ENCODE peak calls at places on chromosomes 16 and 17, in four cellular contexts. G, O, N and A are unnamed samples.

GRCh38 chr16:75244844-75245758 is 6.3 kb downstream of the BCAR1 start:
- DNase-seq in G (peak), O (peak), N (peak), A (peak)

GRCh38 chr17:29112780-29113295 is 67.4 kb downstream of the MYO18A start:
- DNase-seq in G (peak), O (no peak), N (no peak), A (no peak)

GRCh38 chr16:57807252-57807967 is 5.1 kb upstream of the KIFC3 start:
- DNase-seq in G (no peak), O (no peak), N (peak), A (no peak)

GRCh38 chr17:80696964-80697363 is 152.3 kb downstream of the RPTOR start:
- DNase-seq in G (no peak), O (no peak), N (no peak), A (no peak)

GRCh38 chr16:81586421-81586820 is 141.8 kb downstream of the CMIP start:
- DNase-seq in G (no peak), O (no peak), N (no peak), A (no peak)

GRCh38 chr17:58756246-58757161 is 850 bp downstream of the PPM1E start:
- DNase-seq in G (peak), O (no peak), N (no peak), A (no peak)

GRCh38 chr17:1573932-1574696 is 11.5 kb upstream of the PITPNA start:
- DNase-seq in G (peak), O (peak), N (peak), A (peak)

GRCh38 chr17:72338847-72339790 is 218.3 kb downstream of the SOX9 start:
- DNase-seq in G (peak), O (peak), N (peak), A (no peak)

GRCh38 chr17:48358203-48358602 is 71.8 kb downstream of the SKAP1 start:
- DNase-seq in G (no peak), O (no peak), N (no peak), A (no peak)

GRCh38 chr16:81399909-81400308 is 44.7 kb upstream of the CMIP start:
- DNase-seq in G (no peak), O (no peak), N (no peak), A (peak)

GRCh38 chr17:4559139-4559791 is 1.1 kb downstream of the GGT6 start:
- DNase-seq in G (no peak), O (no peak), N (peak), A (no peak)

GRCh38 chr17:49707246-49707607 is 537 bp downstream of the SLC35B1 start:
- DNase-seq in G (no peak), O (no peak), N (no peak), A (no peak)

GRCh38 chr16:35745821-35746248 is 2286.4 kb downstream of the TP53TG3F start:
- DNase-seq in G (no peak), O (no peak), N (no peak), A (no peak)

GRCh38 chr16:24534634-24535033 is 4.7 kb upstream of the RBBP6 start:
- DNase-seq in G (no peak), O (no peak), N (no peak), A (no peak)

GRCh38 chr17:2179615-2180295 is 123.8 kb downstream of the SMG6 start:
- DNase-seq in G (peak), O (peak), N (peak), A (peak)

GRCh38 chr16:69397821-69398521 is 12.2 kb upstream of the TERF2 start:
- DNase-seq in G (peak), O (no peak), N (no peak), A (no peak)

GRCh38 chr17:41116292-41116691 is 1.9 kb downstream of the KRTAP4-11 start:
- DNase-seq in G (no peak), O (no peak), N (no peak), A (no peak)

GRCh38 chr17:17959520-17960361 is 12.5 kb downstream of the TOM1L2 start:
- DNase-seq in G (peak), O (no peak), N (no peak), A (no peak)

GRCh38 chr17:55845385-55845784 is 94.5 kb downstream of the PCTP start:
- DNase-seq in G (peak), O (no peak), N (peak), A (peak)

GRCh38 chr17:4411201-4411600 is 22.5 kb upstream of the SPNS3 start:
- DNase-seq in G (no peak), O (no peak), N (no peak), A (no peak)

GRCh38 chr17:31487648-31488263 is 96.3 kb downstream of the RAB11FIP4 start:
- DNase-seq in G (peak), O (no peak), N (peak), A (peak)

GRCh38 chr16:58299757-58300349 is 5.0 kb upstream of the PRSS54 start:
- DNase-seq in G (peak), O (no peak), N (no peak), A (no peak)

GRCh38 chr17:5203178-5203907 is 11.7 kb upstream of the ZNF594 start:
- DNase-seq in G (no peak), O (no peak), N (no peak), A (no peak)

GRCh38 chr17:82876149-82876548 is 36.3 kb upstream of the ZNF750 start:
- DNase-seq in G (peak), O (no peak), N (no peak), A (no peak)

GRCh38 chr16:21097151-21097550 is 53.5 kb downstream of the DNAH3 start:
- DNase-seq in G (no peak), O (no peak), N (no peak), A (no peak)

GRCh38 chr17:3647769-3648540 is 11.4 kb downstream of the CTNS start:
- DNase-seq in G (peak), O (no peak), N (no peak), A (peak)

GRCh38 chr17:58109197-58109596 is 26.0 kb downstream of the DYNLL2 start:
- DNase-seq in G (peak), O (no peak), N (no peak), A (no peak)

GRCh38 chr17:80359422-80360110 is 55.4 kb upstream of the ENDOV start:
- DNase-seq in G (peak), O (no peak), N (no peak), A (no peak)

GRCh38 chr17:200604-200985 is 19.1 kb upstream of the DOC2B start:
- DNase-seq in G (no peak), O (no peak), N (no peak), A (no peak)

GRCh38 chr16:11621920-11622651 is 35.4 kb upstream of the LITAF start:
- DNase-seq in G (no peak), O (no peak), N (no peak), A (no peak)

GRCh38 chr17:6070280-6070894 is at the start of gene WSCD1:
- DNase-seq in G (no peak), O (no peak), N (peak), A (peak)

GRCh38 chr17:2075336-2076056 is 20.6 kb downstream of the HIC1 start:
- DNase-seq in G (peak), O (no peak), N (no peak), A (peak)

GRCh38 chr17:35214631-35215273 is 20.6 kb upstream of the SLC35G3 start:
- DNase-seq in G (no peak), O (no peak), N (no peak), A (no peak)

GRCh38 chr16:54375056-54375455 is 88.5 kb upstream of the IRX3 start:
- DNase-seq in G (no peak), O (no peak), N (no peak), A (no peak)

GRCh38 chr17:82835122-82835521 is 4.7 kb downstream of the ZNF750 start:
- DNase-seq in G (no peak), O (no peak), N (no peak), A (no peak)

GRCh38 chr17:40810505-40810904 is 10.7 kb upstream of the KRT28 start:
- DNase-seq in G (no peak), O (peak), N (no peak), A (no peak)

GRCh38 chr17:16872836-16873653 is 98.9 kb downstream of the TNFRSF13B start:
- DNase-seq in G (peak), O (no peak), N (peak), A (peak)

GRCh38 chr17:41340934-41341861 is 9.4 kb downstream of the KRT33A start:
- DNase-seq in G (no peak), O (no peak), N (no peak), A (no peak)

DNA sequence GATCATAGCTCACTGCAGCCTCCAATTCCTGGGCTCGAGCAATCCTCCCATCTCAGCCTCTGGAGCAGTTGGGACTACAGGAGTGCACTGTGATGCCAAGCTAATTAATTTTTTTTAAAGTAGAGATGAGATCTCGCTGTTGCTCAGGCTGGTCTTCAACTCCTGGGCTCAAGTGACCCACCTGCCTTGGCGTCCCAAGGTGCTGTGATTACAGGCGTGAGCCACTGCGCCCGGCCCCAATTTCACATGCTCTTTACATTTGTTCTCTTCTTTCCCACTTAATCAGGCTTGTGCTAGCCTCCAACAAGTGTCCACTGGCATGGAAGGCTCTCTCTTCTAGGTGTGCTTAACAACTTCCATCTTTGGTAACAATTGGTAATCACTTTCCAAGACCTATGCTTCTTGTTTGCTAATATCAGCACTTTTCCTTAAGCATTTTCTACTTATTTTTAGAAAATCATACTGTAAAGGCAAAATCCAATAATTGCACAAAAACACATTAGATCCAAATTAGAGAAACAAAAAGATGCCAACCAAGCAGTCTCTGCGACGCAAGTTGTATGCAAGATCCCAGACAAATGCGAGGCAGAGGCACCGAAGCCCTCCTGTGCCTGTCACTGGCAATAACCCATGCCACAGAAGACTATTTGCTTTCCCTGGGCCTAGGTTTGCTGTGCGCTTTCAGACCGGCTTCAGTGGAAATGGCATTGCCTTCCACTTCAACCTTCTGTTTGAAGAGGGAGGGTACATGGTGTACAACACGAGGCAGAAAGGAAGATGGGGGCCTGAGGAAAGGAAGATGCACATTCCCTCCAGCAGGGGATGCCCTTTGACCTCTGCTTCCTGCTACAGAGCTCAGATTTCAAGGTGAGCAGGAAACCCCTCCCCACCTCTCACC is 52.6 kb downstream of the NOS2 start:
- DNase-seq in G (no peak), O (no peak), N (no peak), A (no peak)
- TF ChIP-seq CTCF in G (peak), O (peak), N (no peak), A (no peak)

DNA sequence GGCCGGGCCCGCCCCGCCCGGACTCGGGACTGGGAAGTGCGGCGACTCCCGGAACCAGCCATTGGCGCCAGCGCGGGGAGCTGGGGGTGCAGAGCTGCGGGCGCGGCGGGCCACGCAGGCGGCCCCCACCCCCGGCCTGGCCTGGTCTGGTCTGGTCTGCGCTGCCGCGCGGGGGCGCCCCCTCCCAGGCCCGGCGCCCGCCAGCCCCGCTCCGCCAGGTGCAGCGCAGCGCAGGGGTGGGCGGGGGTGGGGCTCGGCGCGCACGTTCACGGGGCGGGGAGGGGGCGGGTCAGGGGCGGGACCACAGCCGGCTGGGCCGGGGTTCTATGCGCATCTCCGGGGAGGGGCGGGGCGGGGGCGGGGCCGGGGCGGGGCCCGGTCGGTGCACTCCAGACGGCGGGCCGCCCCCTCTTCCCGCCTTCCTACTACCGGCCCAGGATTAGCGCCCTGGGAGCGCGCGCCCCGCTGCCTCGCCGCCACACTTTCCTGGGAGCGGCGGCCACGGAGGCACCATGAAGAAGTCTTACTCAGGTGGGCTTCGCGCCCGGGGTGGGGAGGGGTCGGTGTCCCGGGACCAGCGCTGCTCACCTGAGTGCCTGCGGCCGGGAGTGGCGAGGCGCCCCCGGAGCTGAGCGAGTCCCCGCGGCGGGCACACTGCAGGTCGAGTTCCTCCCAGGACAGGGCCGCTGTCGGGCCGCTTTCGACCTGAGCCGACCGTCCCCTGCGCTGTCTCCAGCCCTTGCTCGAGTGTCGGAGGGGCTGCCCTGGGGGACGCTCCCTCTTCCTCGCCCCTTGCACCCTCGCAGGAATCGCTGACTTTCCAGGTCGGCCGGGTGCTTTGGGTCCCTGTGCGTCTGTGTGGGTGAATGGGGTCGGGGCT is 140.5 kb downstream of the SEC14L1 start:
- DNase-seq in G (peak), O (no peak), N (peak), A (peak)
- TF ChIP-seq CTCF in G (no peak), O (no peak), N (no peak), A (peak)

DNA sequence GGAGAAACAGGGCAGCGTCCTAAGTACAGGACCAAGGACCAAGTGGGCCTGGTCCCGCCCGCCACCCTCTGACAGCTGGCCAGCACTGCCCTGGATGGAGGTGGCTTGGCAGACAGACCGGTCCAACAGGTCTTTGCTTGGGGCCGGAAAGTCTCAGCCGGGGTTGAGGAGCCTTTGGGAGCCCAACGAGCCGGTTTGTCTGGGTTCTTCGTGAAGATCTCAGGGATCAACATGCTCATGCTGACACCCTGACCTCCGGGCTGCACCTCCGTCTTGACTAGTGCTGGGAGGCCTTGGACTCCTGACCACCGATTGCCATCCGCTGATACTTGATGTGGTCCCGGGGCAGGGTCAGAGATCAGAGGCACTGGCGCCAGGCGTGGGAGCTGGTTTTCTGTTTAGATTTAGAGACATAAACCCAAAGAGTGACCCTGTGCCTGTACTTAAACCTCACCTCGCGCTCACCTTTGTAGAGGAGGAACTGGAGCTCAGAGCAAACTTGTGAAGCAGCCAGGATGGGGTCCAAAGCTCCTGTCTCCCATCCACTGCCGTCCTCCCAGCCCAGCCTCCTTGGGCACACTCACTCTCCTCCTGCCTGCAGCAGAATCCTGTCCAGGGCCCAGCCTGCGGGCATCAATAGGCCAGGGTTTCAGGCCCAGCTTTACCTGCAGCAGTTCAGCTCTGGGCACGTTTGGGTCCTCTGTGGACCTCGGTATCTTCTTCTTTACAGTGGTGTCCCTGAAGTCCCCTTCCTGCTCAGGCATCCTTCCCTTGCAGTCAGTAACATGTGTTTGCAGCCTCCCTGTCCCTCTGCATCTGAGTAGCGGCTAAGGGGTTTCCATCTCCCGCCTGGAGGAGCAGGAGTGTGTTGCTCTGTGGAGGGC is 92.0 kb upstream of the GSE1 start:
- DNase-seq in G (no peak), O (no peak), N (peak), A (no peak)
- TF ChIP-seq CTCF in G (no peak), O (no peak), N (no peak), A (no peak)

GRCh38 chr17:64345691-64346376 is 44.8 kb downstream of the PECAM1 start:
- DNase-seq in G (no peak), O (no peak), N (no peak), A (no peak)

GRCh38 chr17:64343071-64343774 is 47.4 kb downstream of the PECAM1 start:
- DNase-seq in G (no peak), O (no peak), N (no peak), A (no peak)

GRCh38 chr17:64341181-64341580 is 49.5 kb downstream of the PECAM1 start:
- DNase-seq in G (no peak), O (no peak), N (no peak), A (no peak)

GRCh38 chr17:64340557-64340956 is 50.1 kb downstream of the PECAM1 start:
- DNase-seq in G (no peak), O (no peak), N (no peak), A (no peak)

GRCh38 chr17:64343833-64344637 is 46.6 kb downstream of the PECAM1 start:
- DNase-seq in G (peak), O (peak), N (no peak), A (peak)
- TF ChIP-seq CTCF in G (no peak), O (no peak), N (no peak), A (no peak)

DNA sequence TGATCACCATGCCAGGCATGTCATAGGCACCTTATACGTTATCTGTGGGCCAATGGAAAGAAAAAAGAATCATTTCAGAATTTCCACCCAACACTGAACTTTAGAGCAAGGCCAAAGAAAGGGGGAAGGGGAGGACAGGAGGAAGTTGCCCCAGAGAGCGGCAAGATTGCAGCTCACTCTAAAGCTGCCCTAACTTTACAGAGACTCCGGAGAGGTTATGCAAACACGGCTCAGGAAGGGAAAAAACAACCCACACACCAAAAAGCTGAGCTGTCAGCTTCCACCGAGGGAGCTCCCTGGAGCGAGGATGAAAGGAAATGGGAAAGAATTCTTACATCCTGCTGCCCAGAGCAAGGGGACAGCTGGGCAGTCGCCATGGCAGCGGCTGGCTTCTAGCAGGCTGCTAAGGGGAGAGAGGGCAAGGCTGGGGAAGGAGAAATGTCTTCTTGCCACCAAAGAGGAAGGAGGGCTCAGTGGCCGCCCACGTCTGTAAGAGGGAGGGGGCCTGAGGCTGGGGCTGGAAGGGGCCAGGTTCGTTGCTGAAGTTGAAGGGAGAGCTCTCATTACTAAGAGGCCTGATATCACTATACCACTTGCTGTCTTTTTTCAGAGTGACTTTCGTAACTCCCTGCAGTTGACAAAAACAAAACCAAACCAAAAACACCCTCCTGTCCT is 18.2 kb downstream of the COTL1 start:
- DNase-seq in G (peak), O (peak), N (no peak), A (peak)
- TF ChIP-seq CTCF in G (no peak), O (no peak), N (no peak), A (no peak)

GRCh38 chr17:7294614-7295153 is at the start of gene YBX2:
- DNase-seq in G (peak), O (no peak), N (peak), A (peak)

GRCh38 chr17:7293821-7294613 is 422 bp downstream of the YBX2 start:
- DNase-seq in G (no peak), O (no peak), N (peak), A (no peak)

GRCh38 chr17:7293131-7293557 is 1.3 kb downstream of the YBX2 start:
- DNase-seq in G (peak), O (no peak), N (no peak), A (no peak)

GRCh38 chr17:7296189-7296861 is 1.9 kb upstream of the YBX2 start:
- DNase-seq in G (peak), O (no peak), N (peak), A (peak)

GRCh38 chr17:7295230-7296180 is 1.1 kb upstream of the YBX2 start:
- DNase-seq in G (no peak), O (no peak), N (no peak), A (no peak)
- TF ChIP-seq CTCF in G (no peak), O (no peak), N (no peak), A (no peak)

GRCh38 chr16:396199-396598 is 800 bp upstream of the NME4 start:
- DNase-seq in G (no peak), O (no peak), N (no peak), A (no peak)

GRCh38 chr16:398551-399277 is 1.7 kb downstream of the NME4 start:
- DNase-seq in G (no peak), O (no peak), N (peak), A (no peak)

GRCh38 chr16:397135-397661 is at the start of gene NME4:
- DNase-seq in G (peak), O (no peak), N (peak), A (no peak)

GRCh38 chr16:397736-398332 is 835 bp downstream of the NME4 start:
- DNase-seq in G (peak), O (no peak), N (peak), A (peak)

GRCh38 chr16:396605-397004 is 394 bp upstream of the NME4 start:
- DNase-seq in G (peak), O (no peak), N (peak), A (peak)
- TF ChIP-seq CTCF in G (no peak), O (no peak), N (no peak), A (no peak)